ENCODE peak calls at places on chromosomes 7 and 10, in four cellular contexts. X is SJSA1, I is NAMALWA, F is smooth muscle cell of the brain vasculature. T is an unnamed sample.

GRCh38 chr7:25567430-25567829 is 339.1 kb upstream of the NPVF start:
- DNase-seq in X (no peak), I (no peak), F (no peak), T (no peak)

GRCh38 chr10:57864789-57865676 is 402.7 kb downstream of the IPMK start:
- DNase-seq in X (no peak), I (no peak), F (no peak), T (no peak)

GRCh38 chr7:92680458-92680857 is 90.3 kb upstream of the FAM133B start:
- DNase-seq in X (no peak), I (no peak), F (peak), T (peak)

GRCh38 chr7:74522281-74522905 is 68.7 kb downstream of the GTF2IRD1 start:
- DNase-seq in X (no peak), I (no peak), F (no peak), T (no peak)

GRCh38 chr10:3395487-3395886 is 222.9 kb upstream of the PITRM1 start:
- DNase-seq in X (no peak), I (no peak), F (no peak), T (no peak)

GRCh38 chr7:142787034-142787768 is 16.4 kb downstream of the PRSS2 start:
- DNase-seq in X (no peak), I (no peak), F (no peak), T (no peak)

GRCh38 chr7:66539264-66539623 is 89.4 kb upstream of the KCTD7 start:
- DNase-seq in X (no peak), I (no peak), F (no peak), T (no peak)

GRCh38 chr10:65670087-65670486 is 1255.7 kb upstream of the LRRTM3 start:
- DNase-seq in X (no peak), I (no peak), F (no peak), T (no peak)

GRCh38 chr10:3995302-3996210 is 210.5 kb upstream of the KLF6 start:
- DNase-seq in X (no peak), I (no peak), F (no peak), T (no peak)

GRCh38 chr7:90246184-90246583 is 1.2 kb downstream of the CFAP69 start:
- DNase-seq in X (no peak), I (no peak), F (no peak), T (no peak)

GRCh38 chr10:125782055-125782454 is 6.4 kb upstream of the MMP21 start:
- DNase-seq in X (no peak), I (no peak), F (no peak), T (no peak)

GRCh38 chr10:108037061-108037460 is 872.6 kb upstream of the SORCS1 start:
- DNase-seq in X (no peak), I (no peak), F (no peak), T (no peak)

GRCh38 chr10:122333037-122333436 is 41.5 kb upstream of the PLEKHA1 start:
- DNase-seq in X (peak), I (no peak), F (no peak), T (no peak)

GRCh38 chr7:42217053-42217452 is 20.0 kb downstream of the GLI3 start:
- DNase-seq in X (no peak), I (no peak), F (no peak), T (no peak)

GRCh38 chr10:122462533-122463465 is 1.4 kb downstream of the HTRA1 start:
- DNase-seq in X (no peak), I (no peak), F (no peak), T (no peak)

GRCh38 chr10:70508912-70509366 is 30.4 kb downstream of the PALD1 start:
- DNase-seq in X (no peak), I (peak), F (peak), T (no peak)

GRCh38 chr10:133279266-133279960 is 2.7 kb upstream of the ADAM8 start:
- DNase-seq in X (no peak), I (no peak), F (no peak), T (no peak)

GRCh38 chr10:49568235-49568634 is 29.3 kb upstream of the ERCC6 start:
- DNase-seq in X (no peak), I (no peak), F (no peak), T (no peak)

GRCh38 chr7:23106491-23106800 is 861 bp downstream of the KLHL7 start:
- DNase-seq in X (no peak), I (no peak), F (no peak), T (no peak)

GRCh38 chr10:4771554-4772201 is 54.3 kb upstream of the AKR1E2 start:
- DNase-seq in X (peak), I (no peak), F (no peak), T (no peak)

GRCh38 chr7:73985737-73986141 is 42.2 kb upstream of the ELN start:
- DNase-seq in X (no peak), I (no peak), F (no peak), T (no peak)

GRCh38 chr7:100433276-100433591 is 3.1 kb downstream of the PPP1R35 start:
- DNase-seq in X (no peak), I (no peak), F (no peak), T (no peak)

GRCh38 chr10:66799474-66799873 is 126.4 kb upstream of the LRRTM3 start:
- DNase-seq in X (no peak), I (no peak), F (no peak), T (no peak)

GRCh38 chr10:110989016-110989415 is 69.6 kb downstream of the SHOC2 start:
- DNase-seq in X (no peak), I (no peak), F (no peak), T (no peak)

GRCh38 chr7:122829962-122830361 is 56.3 kb downstream of the CADPS2 start:
- DNase-seq in X (no peak), I (no peak), F (no peak), T (no peak)

GRCh38 chr10:125038637-125039036 is 96.7 kb downstream of the ZRANB1 start:
- DNase-seq in X (no peak), I (peak), F (no peak), T (no peak)

GRCh38 chr7:147008530-147008929 is 891.9 kb downstream of the CNTNAP2 start:
- DNase-seq in X (no peak), I (no peak), F (no peak), T (no peak)

GRCh38 chr10:130337696-130338587 is 201.8 kb downstream of the GLRX3 start:
- DNase-seq in X (no peak), I (no peak), F (no peak), T (no peak)

GRCh38 chr10:55183993-55184392 is 383.0 kb upstream of the PCDH15 start:
- DNase-seq in X (no peak), I (no peak), F (no peak), T (no peak)

GRCh38 chr10:16967866-16968721 is 150.9 kb upstream of the RSU1 start:
- DNase-seq in X (peak), I (no peak), F (peak), T (peak)

GRCh38 chr10:8365935-8366911 is 311.7 kb downstream of the GATA3 start:
- DNase-seq in X (peak), I (no peak), F (no peak), T (peak)

T was measured in SW 1271.